ENCODE peak calls at places on chromosomes 6 and 20, in seven cellular contexts. K is GM12865, V is left cardiac atrium, J is H7, Q is Peyer's patch, I is hepatocyte, O is breast epithelium. E is an unnamed sample.

GRCh38 chr6:57123111-57123510 is 33.1 kb downstream of the ZNF451 start:
- DNase-seq in I (no peak), K (no peak), O (no peak), V (no peak), Q (no peak), J (no peak), E (no peak)

GRCh38 chr6:11384531-11385309 is 152.3 kb upstream of the NEDD9 start:
- DNase-seq in I (no peak), V (no peak), J (peak), K (no peak), O (no peak), Q (no peak), E (no peak)

GRCh38 chr6:25971187-25971811 is 8.7 kb downstream of the TRIM38 start:
- DNase-seq in J (no peak), K (no peak), Q (no peak), V (peak), I (peak), O (peak), E (no peak)

GRCh38 chr20:56391596-56392281 is at the start of gene AURKA:
- DNase-seq in V (no peak), I (peak), J (no peak), K (no peak), Q (no peak), O (no peak), E (no peak)

GRCh38 chr20:17647391-17648305 is 34.4 kb downstream of the RRBP1 start:
- DNase-seq in Q (no peak), I (no peak), O (no peak), K (no peak), J (peak), V (peak), E (peak)

GRCh38 chr20:47761478-47762047 is 23.7 kb downstream of the SULF2 start:
- DNase-seq in K (no peak), J (peak), I (no peak), O (no peak), Q (no peak), V (no peak), E (no peak)

GRCh38 chr6:107331409-107332386 is 127.7 kb downstream of the PDSS2 start:
- DNase-seq in V (no peak), I (no peak), K (no peak), J (no peak), Q (no peak), O (no peak), E (no peak)

GRCh38 chr20:4099905-4100675 is 84.7 kb upstream of the RNF24 start:
- DNase-seq in Q (no peak), K (no peak), I (no peak), J (no peak), O (no peak), V (no peak), E (no peak)

GRCh38 chr6:44804546-44804945 is 417.0 kb downstream of the CDC5L start:
- DNase-seq in J (no peak), K (no peak), I (no peak), Q (no peak), V (no peak), O (no peak), E (no peak)

GRCh38 chr6:57216235-57217101 is 5.6 kb downstream of the RAB23 start:
- DNase-seq in I (no peak), O (peak), Q (no peak), J (no peak), K (no peak), V (no peak), E (no peak)

GRCh38 chr20:17680128-17680835 is 1.8 kb downstream of the RRBP1 start:
- DNase-seq in K (no peak), V (peak), I (peak), O (peak), J (no peak), Q (no peak), E (peak)

GRCh38 chr6:155195903-155196302 is 67.9 kb upstream of the CLDN20 start:
- DNase-seq in O (no peak), Q (no peak), K (no peak), J (peak), V (no peak), I (no peak), E (no peak)

GRCh38 chr6:31794866-31795615 is 511 bp downstream of the VARS1 start:
- DNase-seq in J (peak), V (no peak), Q (no peak), I (no peak), O (no peak), K (no peak), E (peak)

GRCh38 chr20:4244700-4245485 is 229.5 kb upstream of the RNF24 start:
- DNase-seq in Q (no peak), O (no peak), I (peak), V (no peak), J (no peak), K (no peak), E (no peak)

GRCh38 chr20:2245637-2246036 is 50.2 kb upstream of the TGM3 start:
- DNase-seq in Q (no peak), I (no peak), V (no peak), J (no peak), K (no peak), O (no peak), E (no peak)